ENCODE peak calls at places on chromosomes 7 and 10, in six cellular contexts. M, Y, L, O, G and V are unnamed samples.

GRCh38 chr7:22732556-22733126 is 5.6 kb downstream of the IL6 start:
- DNase-seq in O (no peak), Y (no peak), G (peak; percentile 76), M (no peak), L (no peak), V (no peak)

GRCh38 chr10:85012305-85012704 is 683.9 kb downstream of the CCSER2 start:
- DNase-seq in O (no peak), G (no peak), Y (no peak), M (no peak), L (no peak), V (no peak)

GRCh38 chr10:128125416-128125943 is 743 bp downstream of the MKI67 start:
- DNase-seq in G (peak; percentile 36), Y (no peak), M (peak; percentile 23), O (no peak), L (no peak), V (no peak)

GRCh38 chr7:112853429-112853828 is 63.2 kb upstream of the TMEM168 start:
- DNase-seq in O (no peak), Y (no peak), L (no peak), M (no peak), G (no peak), V (no peak)

GRCh38 chr10:123240776-123241175 is 86.6 kb downstream of the BUB3 start:
- DNase-seq in O (no peak), M (no peak), G (no peak), L (no peak), Y (no peak), V (no peak)

GRCh38 chr10:43781480-43782361 is 133.0 kb upstream of the ZNF32 start:
- DNase-seq in O (peak; percentile 86), L (no peak), G (peak; percentile 23), Y (peak; percentile 64), M (peak; percentile 71), V (no peak)

GRCh38 chr7:73341877-73342276 is 13.9 kb downstream of the FKBP6 start:
- DNase-seq in O (peak; percentile 92), Y (no peak), G (peak; percentile 82), L (no peak), M (no peak), V (peak; percentile 68)

GRCh38 chr10:101580486-101581399 is 7.3 kb downstream of the POLL start:
- DNase-seq in Y (no peak), O (no peak), M (no peak), G (no peak), L (peak; percentile 49), V (no peak)

GRCh38 chr7:587769-588168 is 68.1 kb upstream of the PDGFA start:
- DNase-seq in O (no peak), L (no peak), Y (no peak), M (no peak), G (no peak), V (peak; percentile 3)

GRCh38 chr7:149001427-149002068 is 26.8 kb downstream of the PDIA4 start:
- DNase-seq in Y (no peak), L (no peak), G (no peak), O (no peak), M (no peak), V (no peak)

GRCh38 chr7:105219771-105220160 is 169.0 kb downstream of the SRPK2 start:
- DNase-seq in Y (no peak), O (no peak), L (no peak), M (no peak), G (peak; percentile 72), V (peak; percentile 18)

GRCh38 chr7:42770106-42770505 is 141.8 kb downstream of the C7orf25 start:
- DNase-seq in M (no peak), L (no peak), G (peak; percentile 36), O (no peak), Y (no peak), V (no peak)